ENCODE peak calls at places on chromosomes 3 and 15, in eight cellular contexts. F, W, X, H, R, E, P and I are unnamed samples.

GRCh38 chr3:170355738-170356595 is 1.5 kb upstream of the SKIL start:
- DNase-seq in F (peak; percentile 35), W (peak; percentile 62), X (peak; percentile 72), H (no peak), R (peak; percentile 57), E (peak; percentile 66), P (no peak), I (peak; percentile 54)

GRCh38 chr3:38576131-38577088 is 73.1 kb downstream of the SCN5A start:
- DNase-seq in F (no peak), W (no peak), X (no peak), H (no peak), R (no peak), E (no peak), P (no peak), I (no peak)

GRCh38 chr3:10196389-10197052 is 31.8 kb downstream of the IRAK2 start:
- DNase-seq in F (no peak), W (no peak), X (peak; percentile 97), H (peak; percentile 70), R (peak; percentile 82), E (peak; percentile 40), P (no peak), I (peak; percentile 90)

GRCh38 chr3:191329654-191330308 is 545 bp downstream of the UTS2B start:
- DNase-seq in F (peak; percentile 47), W (peak; percentile 71), X (peak; percentile 74), H (peak; percentile 65), R (peak; percentile 63), E (no peak), P (no peak), I (peak; percentile 71)

GRCh38 chr3:23455084-23455483 is 252.0 kb downstream of the UBE2E2 start:
- DNase-seq in F (no peak), W (peak; percentile 18), X (peak; percentile 86), H (peak; percentile 95), R (peak; percentile 84), E (no peak), P (no peak), I (peak; percentile 89)

GRCh38 chr3:152398495-152398894 is 129.8 kb downstream of the MBNL1 start:
- DNase-seq in F (no peak), W (no peak), X (no peak), H (no peak), R (peak; percentile 30), E (no peak), P (no peak), I (no peak)

GRCh38 chr3:184333190-184333589 is 4.2 kb upstream of the FAM131A start:
- DNase-seq in F (no peak), W (no peak), X (no peak), H (no peak), R (no peak), E (no peak), P (no peak), I (no peak)

GRCh38 chr15:76335851-76336253 is 721 bp upstream of the ISL2 start:
- DNase-seq in F (no peak), W (peak; percentile 53), X (no peak), H (peak; percentile 4), R (no peak), E (no peak), P (no peak), I (no peak)

GRCh38 chr15:68353418-68354145 is 76.0 kb downstream of the FEM1B start:
- DNase-seq in F (no peak), W (no peak), X (peak; percentile 45), H (peak; percentile 82), R (peak; percentile 60), E (no peak), P (no peak), I (peak; percentile 28)

GRCh38 chr3:105523496-105523895 is 156.8 kb downstream of the ALCAM start:
- DNase-seq in F (no peak), W (no peak), X (peak; percentile 61), H (peak; percentile 71), R (no peak), E (no peak), P (no peak), I (peak; percentile 71)

DNA sequence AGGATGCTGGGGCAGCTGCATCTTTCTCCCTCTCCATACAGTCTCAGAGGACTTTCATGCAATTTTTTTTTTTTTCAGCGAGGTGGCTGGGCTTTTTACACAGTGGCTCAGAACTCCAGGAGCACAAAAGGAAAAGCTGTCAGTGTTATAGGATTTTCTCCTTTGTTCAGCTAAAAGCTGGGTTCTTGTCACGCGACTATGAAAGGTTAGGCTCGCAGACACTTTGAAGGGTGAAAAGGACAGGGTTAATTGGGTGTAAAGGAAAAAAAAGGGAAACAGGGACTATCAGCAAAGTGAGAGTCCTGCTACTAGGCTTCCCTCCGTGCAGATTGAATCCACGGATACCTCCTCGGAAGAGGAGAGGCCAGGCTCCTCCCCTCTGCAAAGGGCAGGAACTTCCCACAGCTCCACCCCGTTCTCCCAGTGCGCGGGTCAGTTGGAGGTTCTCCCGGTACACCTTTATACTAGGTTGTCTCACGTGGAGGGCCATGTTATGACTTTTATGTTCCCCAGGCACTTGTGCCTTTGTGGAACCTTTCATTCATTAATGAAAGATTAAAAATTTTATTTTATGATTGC is 44.4 kb downstream of the ADGRG7 start:
- DNase-seq in F (no peak), W (peak; percentile 44), X (no peak), H (no peak), R (no peak), E (no peak), P (no peak), I (no peak)
- H2AFZ ChIP-seq in F (peak overlapping the region; percentile 60), W (peak overlapping the region; percentile 95), X (no peak overlapping the region), H (no peak overlapping the region), R (no peak overlapping the region), E (no peak overlapping the region), P (no peak overlapping the region), I (peak overlapping the region; percentile 18)

GRCh38 chr15:89026167-89026566 is 62.1 kb upstream of the ABHD2 start:
- DNase-seq in F (no peak), W (no peak), X (no peak), H (no peak), R (no peak), E (no peak), P (no peak), I (no peak)

GRCh38 chr15:89035658-89036057 is 52.6 kb upstream of the ABHD2 start:
- DNase-seq in F (no peak), W (no peak), X (no peak), H (no peak), R (no peak), E (no peak), P (no peak), I (peak; percentile 36)

GRCh38 chr15:89028036-89028435 is 60.2 kb upstream of the ABHD2 start:
- DNase-seq in F (no peak), W (no peak), X (no peak), H (no peak), R (no peak), E (no peak), P (no peak), I (no peak)

GRCh38 chr15:89034305-89034704 is 54.0 kb upstream of the ABHD2 start:
- DNase-seq in F (no peak), W (no peak), X (peak; percentile 52), H (peak; percentile 60), R (no peak), E (no peak), P (peak; percentile 29), I (peak; percentile 36)

GRCh38 chr15:89030311-89030710 is 57.9 kb upstream of the ABHD2 start:
- DNase-seq in F (no peak), W (no peak), X (peak; percentile 46), H (no peak), R (no peak), E (no peak), P (no peak), I (no peak)
- H2AFZ ChIP-seq in F (peak overlapping the region; percentile 61), W (no peak overlapping the region), X (no peak overlapping the region), H (no peak overlapping the region), R (no peak overlapping the region), E (no peak overlapping the region), P (no peak overlapping the region), I (peak overlapping the region; percentile 34)

GRCh38 chr3:195461518-195462307 is 18.9 kb upstream of the ACAP2 start:
- DNase-seq in F (no peak), W (no peak), X (no peak), H (no peak), R (no peak), E (no peak), P (no peak), I (no peak)
- H2AFZ ChIP-seq in F (peak overlapping the region; percentile 35), W (no peak overlapping the region), X (no peak overlapping the region), H (no peak overlapping the region), R (peak overlapping the region; percentile 46), E (no peak overlapping the region), P (no peak overlapping the region), I (no peak overlapping the region)

GRCh38 chr3:172516318-172517214 is 6.7 kb downstream of the TNFSF10 start:
- DNase-seq in F (no peak), W (no peak), X (peak; percentile 95), H (peak; percentile 95), R (peak; percentile 95), E (no peak), P (no peak), I (peak; percentile 94)
- H2AFZ ChIP-seq in F (peak overlapping the region; percentile 59), W (peak overlapping the region; percentile 72), X (peak overlapping the region; percentile 44), H (peak overlapping the region; percentile 65), R (peak overlapping the region; percentile 60), E (no peak overlapping the region), P (no peak overlapping the region), I (peak overlapping the region; percentile 87)

GRCh38 chr3:107953707-107954106 is 137.1 kb downstream of the CD47 start:
- DNase-seq in F (no peak), W (no peak), X (no peak), H (no peak), R (no peak), E (no peak), P (no peak), I (no peak)

GRCh38 chr3:107947203-107947602 is 143.6 kb downstream of the CD47 start:
- DNase-seq in F (no peak), W (no peak), X (no peak), H (no peak), R (no peak), E (no peak), P (no peak), I (no peak)

GRCh38 chr3:107950413-107950812 is 140.4 kb downstream of the CD47 start:
- DNase-seq in F (no peak), W (no peak), X (no peak), H (no peak), R (no peak), E (no peak), P (no peak), I (no peak)

GRCh38 chr3:107954845-107955244 is 136.0 kb downstream of the CD47 start:
- DNase-seq in F (no peak), W (no peak), X (no peak), H (no peak), R (no peak), E (no peak), P (no peak), I (no peak)

GRCh38 chr3:107951111-107951510 is 139.7 kb downstream of the CD47 start:
- DNase-seq in F (no peak), W (no peak), X (no peak), H (no peak), R (no peak), E (no peak), P (no peak), I (no peak)
- H2AFZ ChIP-seq in F (no peak overlapping the region), W (no peak overlapping the region), X (no peak overlapping the region), H (no peak overlapping the region), R (no peak overlapping the region), E (no peak overlapping the region), P (no peak overlapping the region), I (no peak overlapping the region)